ENCODE peak calls at places on chromosome 19, in four cellular contexts. J, T, Q and O are unnamed samples.

GRCh38 chr19:38145627-38146026 is 78.4 kb downstream of the DPF1 start:
- DNase-seq in T (no peak), Q (no peak), J (no peak), O (no peak)

GRCh38 chr19:55472463-55472862 is 4.0 kb upstream of the ZNF628 start:
- DNase-seq in T (no peak), Q (no peak), J (no peak), O (no peak)

GRCh38 chr19:31583148-31583547 is 233.9 kb upstream of the TSHZ3 start:
- DNase-seq in J (no peak), Q (no peak), T (no peak), O (no peak)

GRCh38 chr19:34120846-34121639 is 51.3 kb upstream of the LSM14A start:
- DNase-seq in T (peak), Q (peak), J (peak), O (peak)

GRCh38 chr19:28633223-28634030 is 579.5 kb downstream of the UQCRFS1 start:
- DNase-seq in Q (no peak), J (peak), T (no peak), O (peak)

GRCh38 chr19:53432088-53432661 is 391 bp downstream of the ZNF761 start:
- DNase-seq in T (peak), J (peak), Q (no peak), O (no peak)

GRCh38 chr19:58474997-58475713 is 997 bp upstream of the ZNF446 start:
- DNase-seq in T (no peak), J (no peak), Q (no peak), O (no peak)

GRCh38 chr19:54952591-54953344 is 5.4 kb upstream of the NLRP7 start:
- DNase-seq in J (no peak), T (no peak), Q (no peak), O (no peak)

GRCh38 chr19:44748426-44749254 is at the start of gene BCL3:
- DNase-seq in Q (no peak), J (peak), T (peak), O (no peak)

GRCh38 chr19:38424272-38424671 is 1.7 kb downstream of the RASGRP4 start:
- DNase-seq in Q (no peak), J (no peak), T (no peak), O (no peak)

GRCh38 chr19:5354403-5354802 is 13.8 kb upstream of the PTPRS start:
- DNase-seq in Q (no peak), J (no peak), T (no peak), O (no peak)

GRCh38 chr19:31351212-31352193 is 2.3 kb upstream of the TSHZ3 start:
- DNase-seq in T (no peak), J (no peak), Q (no peak), O (no peak)

DNA sequence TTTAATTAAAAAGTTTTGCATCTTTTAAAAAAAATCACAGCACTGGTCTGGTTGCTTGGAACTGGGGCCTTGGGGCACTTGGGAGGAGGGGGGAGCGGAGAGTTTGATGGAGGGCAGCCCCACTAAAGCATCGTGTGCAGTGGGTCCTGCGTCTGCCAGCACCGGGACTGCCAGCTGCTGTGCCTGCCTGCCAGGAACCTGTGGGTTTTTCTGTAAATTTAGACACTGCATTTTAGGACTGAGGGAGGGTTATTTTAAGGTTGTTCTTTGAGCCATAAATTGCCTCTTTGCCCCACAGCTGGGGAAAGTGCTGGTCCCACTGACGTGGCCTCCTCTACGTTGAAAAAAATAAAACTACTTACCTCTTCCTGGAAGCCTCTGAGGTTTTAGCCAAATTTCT is 2.9 kb downstream of the KLF2 start:
- DNase-seq in Q (no peak), J (peak), T (no peak), O (no peak)
- H3K4me3 ChIP-seq in Q (no peak), J (peak), T (peak), O (no peak)

DNA sequence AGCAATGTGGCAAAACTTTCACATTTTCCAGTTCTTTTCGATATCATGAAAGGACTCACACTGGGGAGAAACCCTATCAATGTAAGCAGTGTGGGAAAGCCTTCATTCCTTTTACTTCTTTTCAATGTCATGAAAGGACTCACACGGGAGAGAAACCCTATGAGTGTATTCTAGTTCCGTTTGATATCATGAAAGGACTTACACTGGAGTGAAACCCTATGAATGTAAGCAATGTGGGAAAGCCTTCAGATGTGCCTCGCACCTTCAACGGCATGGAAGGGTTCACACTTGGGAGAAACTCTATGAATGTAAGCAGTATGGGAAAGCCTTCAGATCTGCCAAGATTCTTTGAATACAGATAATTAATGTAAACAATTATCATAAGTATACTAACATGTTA is 14.5 kb upstream of the ZNF763 start:
- DNase-seq in Q (no peak), T (no peak), J (no peak), O (no peak)
- H3K4me3 ChIP-seq in Q (no peak), T (no peak), J (peak), O (no peak)

DNA sequence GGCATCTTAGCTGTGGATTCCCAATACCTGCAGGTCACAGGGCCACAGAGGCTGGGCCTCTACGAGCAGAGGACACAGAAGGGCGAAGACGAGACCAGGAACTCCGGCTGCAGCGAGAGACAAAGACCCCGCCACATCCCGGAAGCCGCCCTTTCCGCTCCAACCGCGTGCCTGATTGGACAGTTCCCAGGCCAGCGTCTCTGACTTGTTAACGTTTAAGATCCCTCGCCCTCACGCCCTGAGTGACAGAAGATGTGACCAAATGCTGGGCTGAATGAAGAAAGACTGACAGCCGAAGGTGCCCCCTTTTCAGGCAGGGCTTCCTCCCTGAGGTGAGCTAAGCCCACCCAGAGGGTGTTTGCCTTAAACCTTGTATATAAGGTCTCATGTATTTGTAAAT is at the start of gene ZNF98:
- DNase-seq in T (no peak), J (no peak), Q (no peak), O (no peak)
- H3K4me3 ChIP-seq in T (peak), J (no peak), Q (no peak), O (no peak)

DNA sequence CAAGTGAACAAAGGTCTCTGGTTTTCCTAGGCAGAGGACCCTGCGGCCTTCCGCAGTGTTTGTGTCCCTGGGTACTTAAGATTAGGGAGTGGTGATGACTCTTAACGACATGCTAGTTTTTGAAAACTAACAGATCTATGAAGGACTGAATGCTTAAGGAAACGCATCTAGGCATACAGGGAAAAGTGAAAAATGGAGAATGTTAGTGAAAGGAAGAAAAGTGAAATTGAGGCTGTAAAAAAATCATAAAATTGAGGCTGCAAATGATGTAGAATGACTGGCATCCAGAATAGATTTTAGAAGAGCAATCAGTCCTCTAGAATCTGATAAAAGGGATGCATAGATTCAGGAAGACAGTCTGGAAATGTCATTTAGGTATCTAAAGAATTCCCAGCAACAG is 3.5 kb downstream of the ZNF260 start:
- DNase-seq in J (no peak), Q (no peak), T (no peak), O (no peak)
- H3K4me3 ChIP-seq in J (no peak), Q (no peak), T (no peak), O (no peak)

DNA sequence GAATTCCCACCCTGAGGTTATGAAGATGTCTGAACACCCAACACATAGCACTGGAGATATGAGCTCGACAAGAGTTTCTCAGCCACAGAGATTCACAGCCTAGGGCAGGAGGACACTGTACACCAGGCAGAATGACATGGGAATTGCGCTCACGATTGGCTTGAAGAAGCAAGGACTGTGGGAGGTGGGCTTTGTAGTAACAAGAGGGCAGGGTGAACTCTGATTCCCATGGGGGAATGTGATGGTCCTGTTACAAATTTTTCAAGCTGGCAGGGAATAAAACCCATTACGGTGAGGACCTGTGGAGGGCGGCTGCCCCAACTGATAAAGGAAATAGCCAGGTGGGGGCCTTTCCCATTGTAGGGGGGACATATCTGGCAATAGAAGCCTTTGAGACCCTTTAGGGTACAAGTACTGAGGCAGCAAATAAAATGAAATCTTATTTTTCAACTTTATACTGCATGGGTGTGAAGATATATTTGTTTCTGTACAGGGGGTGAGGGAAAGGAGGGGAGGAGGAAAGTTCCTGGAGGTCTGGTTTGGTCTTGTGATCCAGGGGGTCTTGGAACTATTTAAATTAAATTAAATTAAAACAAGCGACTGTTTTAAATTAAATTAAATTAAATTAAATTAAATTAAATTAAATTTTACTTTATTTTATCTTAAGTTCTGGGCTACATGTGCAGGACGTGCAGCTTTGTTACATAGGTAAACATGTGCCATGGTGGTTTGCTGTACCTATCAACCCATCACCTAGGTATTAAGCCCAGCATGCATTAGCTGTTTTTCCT is 7.0 kb downstream of the KLK3 start:
- DNase-seq in Q (no peak), T (no peak), J (no peak), O (no peak)
- H3K4me3 ChIP-seq in Q (no peak), T (no peak), J (no peak), O (no peak)

GRCh38 chr19:49930483-49931011 is 1.2 kb upstream of the NUP62 start:
- DNase-seq in Q (no peak), T (no peak), J (no peak), O (no peak)
- H3K4me3 ChIP-seq in Q (peak), T (peak), J (peak), O (peak)

GRCh38 chr19:3178973-3179738 is 587 bp downstream of the S1PR4 start:
- DNase-seq in J (no peak), T (no peak), Q (no peak), O (no peak)

GRCh38 chr19:3176715-3177501 is 1.7 kb upstream of the S1PR4 start:
- DNase-seq in Q (no peak), J (no peak), T (peak), O (no peak)

GRCh38 chr19:3179739-3180293 is 1.2 kb downstream of the S1PR4 start:
- DNase-seq in T (no peak), J (no peak), Q (no peak), O (no peak)

GRCh38 chr19:3175761-3176714 is 2.5 kb upstream of the S1PR4 start:
- DNase-seq in T (peak), J (peak), Q (no peak), O (no peak)

GRCh38 chr19:3178377-3178972 is at the start of gene S1PR4:
- DNase-seq in Q (no peak), J (peak), T (no peak), O (no peak)
- H3K4me3 ChIP-seq in Q (no peak), J (peak), T (peak), O (no peak)

DNA sequence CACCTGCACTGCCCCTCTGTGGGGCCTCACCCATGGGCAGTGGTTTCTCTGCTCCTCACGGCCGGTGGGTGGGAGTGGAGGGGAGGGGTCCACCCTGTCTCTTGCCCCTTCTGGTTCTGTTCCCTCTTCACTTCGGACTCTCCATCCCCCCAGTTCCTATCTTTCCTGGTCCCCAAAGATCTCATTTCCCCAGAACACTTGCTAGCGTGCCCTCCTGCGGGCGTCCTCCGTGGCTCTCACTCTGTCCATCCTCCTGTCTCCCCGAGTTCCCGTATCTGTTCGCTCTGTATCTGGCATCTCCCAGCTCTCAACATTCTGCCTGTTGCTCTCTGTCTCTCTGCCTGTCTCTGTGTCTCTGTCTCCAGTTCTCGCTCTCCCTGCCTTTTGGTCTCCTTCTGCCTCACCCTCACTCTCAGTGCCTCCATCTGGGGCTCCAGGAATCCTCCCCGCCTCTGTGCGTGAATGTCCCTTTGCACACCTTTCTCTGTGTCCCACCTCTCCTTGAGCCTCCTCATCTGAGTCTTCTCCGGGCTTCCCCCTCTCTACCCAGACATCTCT is 363 bp downstream of the SPIB start:
- DNase-seq in J (no peak), Q (no peak), T (no peak), O (no peak)
- H3K4me3 ChIP-seq in J (no peak), Q (no peak), T (peak), O (no peak)

GRCh38 chr19:19461306-19461670 is 54.1 kb downstream of the TSSK6 start:
- DNase-seq in T (no peak), J (no peak), Q (no peak), O (no peak)

GRCh38 chr19:19459707-19460251 is 54.3 kb downstream of the GATAD2A start:
- DNase-seq in J (peak), T (peak), Q (no peak), O (peak)

GRCh38 chr19:19460258-19460731 is 54.8 kb downstream of the GATAD2A start:
- DNase-seq in J (no peak), T (no peak), Q (no peak), O (no peak)

GRCh38 chr19:19461671-19462622 is 53.4 kb downstream of the TSSK6 start:
- DNase-seq in T (peak), Q (no peak), J (peak), O (peak)

DNA sequence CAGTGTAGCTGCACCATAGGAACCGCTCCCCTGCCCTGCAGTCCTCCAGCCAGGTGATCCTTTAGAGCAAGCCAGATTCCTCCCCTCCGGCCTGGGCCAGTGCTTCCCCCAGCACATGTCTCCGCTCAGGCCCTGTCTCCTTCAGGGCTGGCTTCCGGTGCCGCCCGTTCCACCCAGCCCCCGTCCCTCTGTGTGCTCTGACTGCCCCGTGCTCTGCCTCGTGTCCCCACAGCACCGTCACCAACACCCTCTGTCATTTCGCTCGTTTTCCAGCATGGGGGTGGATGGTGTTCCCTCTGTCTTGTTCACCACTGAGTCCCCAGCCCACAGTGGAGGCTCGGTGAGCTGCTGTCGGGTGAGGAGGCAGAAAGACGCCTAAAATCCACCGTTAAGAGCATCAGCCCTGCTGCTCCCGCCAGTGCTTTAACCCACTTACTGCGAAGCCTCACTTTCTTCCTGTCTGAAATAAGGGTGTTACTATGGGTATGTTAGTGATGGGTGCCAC is 54.5 kb downstream of the TSSK6 start:
- DNase-seq in J (peak), Q (no peak), T (peak), O (no peak)
- H3K4me3 ChIP-seq in J (peak), Q (no peak), T (peak), O (no peak)

GRCh38 chr19:48870048-48870447 is 1.6 kb upstream of the PLEKHA4 start:
- DNase-seq in T (no peak), Q (no peak), J (no peak), O (no peak)

GRCh38 chr19:48868196-48868886 is at the start of gene PLEKHA4:
- DNase-seq in J (no peak), Q (no peak), T (peak), O (no peak)

GRCh38 chr19:48866692-48867091 is 1.7 kb downstream of the PLEKHA4 start:
- DNase-seq in J (no peak), Q (no peak), T (no peak), O (no peak)

GRCh38 chr19:48867119-48867921 is 1.1 kb downstream of the PLEKHA4 start:
- DNase-seq in T (no peak), Q (no peak), J (no peak), O (no peak)

DNA sequence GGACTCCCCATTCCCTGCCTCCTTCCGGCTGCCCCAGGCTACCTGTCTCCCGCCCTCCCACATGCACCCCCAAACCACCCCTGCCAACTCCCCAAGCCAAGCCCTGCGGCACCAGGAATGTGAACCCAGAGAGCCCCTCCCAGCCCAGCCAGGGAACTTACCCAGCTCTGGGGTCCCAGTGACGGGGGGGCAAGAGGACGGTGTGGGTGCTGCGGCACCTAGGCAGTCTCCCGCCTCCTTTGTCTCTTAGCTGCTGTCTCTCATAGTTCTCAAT is 558 bp downstream of the PLEKHA4 start:
- DNase-seq in J (no peak), T (no peak), Q (no peak), O (no peak)
- H3K4me3 ChIP-seq in J (no peak), T (peak), Q (peak), O (peak)